ENCODE peak calls at places on chromosomes 3 and 15, in eight cellular contexts. One of them, this sample, is unnamed.

GRCh38 chr15:62307551-62307950 is 142.5 kb upstream of the C2CD4B start:
- DNase-seq in testis: no peak
- DNase-seq in IMR-90: peak
- DNase-seq in uterus: no peak
- DNase-seq in esophagus squamous epithelium: no peak
- DNase-seq in transverse colon: no peak
- DNase-seq in HepG2: no peak
- DNase-seq in heart left ventricle: no peak
- DNase-seq in this sample: no peak

GRCh38 chr15:53114960-53115359 is 324.8 kb upstream of the ONECUT1 start:
- DNase-seq in testis: no peak
- DNase-seq in IMR-90: no peak
- DNase-seq in uterus: no peak
- DNase-seq in esophagus squamous epithelium: no peak
- DNase-seq in transverse colon: peak
- DNase-seq in HepG2: peak
- DNase-seq in heart left ventricle: no peak
- DNase-seq in this sample: no peak

GRCh38 chr3:81788650-81789049 is 27.2 kb upstream of the GBE1 start:
- DNase-seq in testis: no peak
- DNase-seq in IMR-90: no peak
- DNase-seq in uterus: no peak
- DNase-seq in esophagus squamous epithelium: no peak
- DNase-seq in transverse colon: no peak
- DNase-seq in HepG2: no peak
- DNase-seq in heart left ventricle: no peak
- DNase-seq in this sample: no peak

GRCh38 chr15:68420186-68420684 is 11.7 kb downstream of the ITGA11 start:
- DNase-seq in testis: peak
- DNase-seq in IMR-90: no peak
- DNase-seq in uterus: peak
- DNase-seq in esophagus squamous epithelium: no peak
- DNase-seq in transverse colon: no peak
- DNase-seq in HepG2: peak
- DNase-seq in heart left ventricle: peak
- DNase-seq in this sample: peak

GRCh38 chr15:64209680-64210334 is 47.0 kb upstream of the PPIB start:
- DNase-seq in testis: no peak
- DNase-seq in IMR-90: peak
- DNase-seq in uterus: no peak
- DNase-seq in esophagus squamous epithelium: no peak
- DNase-seq in transverse colon: no peak
- DNase-seq in HepG2: peak
- DNase-seq in heart left ventricle: no peak
- DNase-seq in this sample: no peak

GRCh38 chr3:52204337-52205073 is 6.5 kb downstream of the ALAS1 start:
- DNase-seq in testis: no peak
- DNase-seq in IMR-90: peak
- DNase-seq in uterus: no peak
- DNase-seq in esophagus squamous epithelium: no peak
- DNase-seq in transverse colon: peak
- DNase-seq in HepG2: peak
- DNase-seq in heart left ventricle: no peak
- DNase-seq in this sample: no peak

GRCh38 chr3:51718547-51719412 is 11.9 kb downstream of the GRM2 start:
- DNase-seq in testis: peak
- DNase-seq in IMR-90: peak
- DNase-seq in uterus: no peak
- DNase-seq in esophagus squamous epithelium: no peak
- DNase-seq in transverse colon: peak
- DNase-seq in HepG2: peak
- DNase-seq in heart left ventricle: peak
- DNase-seq in this sample: peak

GRCh38 chr15:59360305-59360704 is 12.4 kb downstream of the MYO1E start:
- DNase-seq in testis: no peak
- DNase-seq in IMR-90: no peak
- DNase-seq in uterus: no peak
- DNase-seq in esophagus squamous epithelium: no peak
- DNase-seq in transverse colon: no peak
- DNase-seq in HepG2: no peak
- DNase-seq in heart left ventricle: no peak
- DNase-seq in this sample: no peak

GRCh38 chr3:146502887-146503458 is 33.6 kb upstream of the PLSCR2 start:
- DNase-seq in testis: no peak
- DNase-seq in IMR-90: peak
- DNase-seq in uterus: no peak
- DNase-seq in esophagus squamous epithelium: no peak
- DNase-seq in transverse colon: no peak
- DNase-seq in HepG2: no peak
- DNase-seq in heart left ventricle: no peak
- DNase-seq in this sample: no peak

GRCh38 chr3:62131620-62132019 is 241.7 kb downstream of the FEZF2 start:
- DNase-seq in testis: no peak
- DNase-seq in IMR-90: peak
- DNase-seq in uterus: no peak
- DNase-seq in esophagus squamous epithelium: no peak
- DNase-seq in transverse colon: no peak
- DNase-seq in HepG2: no peak
- DNase-seq in heart left ventricle: no peak
- DNase-seq in this sample: no peak

GRCh38 chr3:142209655-142210054 is 15.7 kb downstream of the GK5 start:
- DNase-seq in testis: peak
- DNase-seq in IMR-90: peak
- DNase-seq in uterus: peak
- DNase-seq in esophagus squamous epithelium: no peak
- DNase-seq in transverse colon: no peak
- DNase-seq in HepG2: no peak
- DNase-seq in heart left ventricle: no peak
- DNase-seq in this sample: peak

GRCh38 chr15:77731945-77732344 is 99.2 kb upstream of the LINGO1 start:
- DNase-seq in testis: no peak
- DNase-seq in IMR-90: no peak
- DNase-seq in uterus: no peak
- DNase-seq in esophagus squamous epithelium: no peak
- DNase-seq in transverse colon: no peak
- DNase-seq in HepG2: no peak
- DNase-seq in heart left ventricle: no peak
- DNase-seq in this sample: no peak

GRCh38 chr3:133488785-133489367 is 84.6 kb upstream of the CDV3 start:
- DNase-seq in testis: no peak
- DNase-seq in IMR-90: peak
- DNase-seq in uterus: no peak
- DNase-seq in esophagus squamous epithelium: no peak
- DNase-seq in transverse colon: no peak
- DNase-seq in HepG2: peak
- DNase-seq in heart left ventricle: no peak
- DNase-seq in this sample: no peak

GRCh38 chr3:120645083-120645800 is 36.8 kb downstream of the HGD start:
- DNase-seq in testis: no peak
- DNase-seq in IMR-90: peak
- DNase-seq in uterus: no peak
- DNase-seq in esophagus squamous epithelium: no peak
- DNase-seq in transverse colon: no peak
- DNase-seq in HepG2: no peak
- DNase-seq in heart left ventricle: no peak
- DNase-seq in this sample: no peak

GRCh38 chr3:153970735-153971347 is 150.3 kb upstream of the ARHGEF26 start:
- DNase-seq in testis: no peak
- DNase-seq in IMR-90: peak
- DNase-seq in uterus: no peak
- DNase-seq in esophagus squamous epithelium: no peak
- DNase-seq in transverse colon: no peak
- DNase-seq in HepG2: no peak
- DNase-seq in heart left ventricle: no peak
- DNase-seq in this sample: no peak

GRCh38 chr15:88302373-88302772 is 45.8 kb upstream of the NTRK3 start:
- DNase-seq in testis: no peak
- DNase-seq in IMR-90: no peak
- DNase-seq in uterus: no peak
- DNase-seq in esophagus squamous epithelium: no peak
- DNase-seq in transverse colon: no peak
- DNase-seq in HepG2: no peak
- DNase-seq in heart left ventricle: no peak
- DNase-seq in this sample: no peak

GRCh38 chr3:72338942-72339749 is 509.1 kb downstream of the SHQ1 start:
- DNase-seq in testis: no peak
- DNase-seq in IMR-90: peak
- DNase-seq in uterus: peak
- DNase-seq in esophagus squamous epithelium: no peak
- DNase-seq in transverse colon: no peak
- DNase-seq in HepG2: peak
- DNase-seq in heart left ventricle: no peak
- DNase-seq in this sample: no peak

GRCh38 chr3:43690400-43691119 is at the start of gene ABHD5:
- DNase-seq in testis: peak
- DNase-seq in IMR-90: peak
- DNase-seq in uterus: peak
- DNase-seq in esophagus squamous epithelium: peak
- DNase-seq in transverse colon: peak
- DNase-seq in HepG2: peak
- DNase-seq in heart left ventricle: peak
- DNase-seq in this sample: peak
- TF ChIP-seq POLR2A in testis: peak
- TF ChIP-seq POLR2A in IMR-90: peak
- TF ChIP-seq POLR2A in uterus: peak
- TF ChIP-seq POLR2A in esophagus squamous epithelium: peak
- TF ChIP-seq POLR2A in transverse colon: peak
- TF ChIP-seq POLR2A in HepG2: peak
- TF ChIP-seq POLR2A in heart left ventricle: peak
- TF ChIP-seq POLR2A in this sample: peak

DNA sequence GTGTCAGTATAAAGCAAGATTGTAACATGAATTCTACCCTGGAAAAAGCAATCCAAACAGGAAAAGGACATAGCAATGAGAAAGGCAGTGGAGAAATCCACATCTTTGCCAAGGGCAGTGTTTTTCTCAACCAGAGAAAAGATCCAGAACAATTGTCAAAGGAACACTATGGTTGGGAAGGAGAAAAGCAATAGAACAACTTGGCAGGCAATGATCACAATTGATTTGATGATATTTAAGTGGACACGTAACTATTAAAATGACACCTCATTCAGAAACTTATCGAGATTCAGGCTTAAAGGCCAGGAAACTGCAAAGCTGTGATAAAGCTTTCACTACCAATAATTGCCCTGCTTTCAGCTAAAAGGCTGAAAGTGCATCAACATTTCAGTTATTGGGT is 271.2 kb downstream of the DIPK2A start:
- DNase-seq in testis: no peak
- DNase-seq in IMR-90: no peak
- DNase-seq in uterus: no peak
- DNase-seq in esophagus squamous epithelium: no peak
- DNase-seq in transverse colon: no peak
- DNase-seq in HepG2: no peak
- DNase-seq in heart left ventricle: no peak
- DNase-seq in this sample: no peak
- TF ChIP-seq POLR2A in testis: no peak
- TF ChIP-seq POLR2A in IMR-90: no peak
- TF ChIP-seq POLR2A in uterus: no peak
- TF ChIP-seq POLR2A in esophagus squamous epithelium: no peak
- TF ChIP-seq POLR2A in transverse colon: no peak
- TF ChIP-seq POLR2A in HepG2: no peak
- TF ChIP-seq POLR2A in heart left ventricle: no peak
- TF ChIP-seq POLR2A in this sample: no peak

GRCh38 chr3:63911395-63911900 is 735 bp downstream of the SCAANT1 start:
- DNase-seq in testis: no peak
- DNase-seq in IMR-90: no peak
- DNase-seq in uterus: no peak
- DNase-seq in esophagus squamous epithelium: no peak
- DNase-seq in transverse colon: no peak
- DNase-seq in HepG2: no peak
- DNase-seq in heart left ventricle: no peak
- DNase-seq in this sample: no peak

GRCh38 chr3:63914312-63914711 is 2.1 kb upstream of the SCAANT1 start:
- DNase-seq in testis: peak
- DNase-seq in IMR-90: peak
- DNase-seq in uterus: peak
- DNase-seq in esophagus squamous epithelium: no peak
- DNase-seq in transverse colon: peak
- DNase-seq in HepG2: no peak
- DNase-seq in heart left ventricle: no peak
- DNase-seq in this sample: peak

GRCh38 chr3:63910873-63911272 is 1.3 kb downstream of the SCAANT1 start:
- DNase-seq in testis: no peak
- DNase-seq in IMR-90: peak
- DNase-seq in uterus: no peak
- DNase-seq in esophagus squamous epithelium: no peak
- DNase-seq in transverse colon: no peak
- DNase-seq in HepG2: peak
- DNase-seq in heart left ventricle: no peak
- DNase-seq in this sample: no peak

GRCh38 chr3:63912768-63913588 is 795 bp upstream of the SCAANT1 start:
- DNase-seq in testis: peak
- DNase-seq in IMR-90: peak
- DNase-seq in uterus: peak
- DNase-seq in esophagus squamous epithelium: no peak
- DNase-seq in transverse colon: peak
- DNase-seq in HepG2: peak
- DNase-seq in heart left ventricle: peak
- DNase-seq in this sample: peak

DNA sequence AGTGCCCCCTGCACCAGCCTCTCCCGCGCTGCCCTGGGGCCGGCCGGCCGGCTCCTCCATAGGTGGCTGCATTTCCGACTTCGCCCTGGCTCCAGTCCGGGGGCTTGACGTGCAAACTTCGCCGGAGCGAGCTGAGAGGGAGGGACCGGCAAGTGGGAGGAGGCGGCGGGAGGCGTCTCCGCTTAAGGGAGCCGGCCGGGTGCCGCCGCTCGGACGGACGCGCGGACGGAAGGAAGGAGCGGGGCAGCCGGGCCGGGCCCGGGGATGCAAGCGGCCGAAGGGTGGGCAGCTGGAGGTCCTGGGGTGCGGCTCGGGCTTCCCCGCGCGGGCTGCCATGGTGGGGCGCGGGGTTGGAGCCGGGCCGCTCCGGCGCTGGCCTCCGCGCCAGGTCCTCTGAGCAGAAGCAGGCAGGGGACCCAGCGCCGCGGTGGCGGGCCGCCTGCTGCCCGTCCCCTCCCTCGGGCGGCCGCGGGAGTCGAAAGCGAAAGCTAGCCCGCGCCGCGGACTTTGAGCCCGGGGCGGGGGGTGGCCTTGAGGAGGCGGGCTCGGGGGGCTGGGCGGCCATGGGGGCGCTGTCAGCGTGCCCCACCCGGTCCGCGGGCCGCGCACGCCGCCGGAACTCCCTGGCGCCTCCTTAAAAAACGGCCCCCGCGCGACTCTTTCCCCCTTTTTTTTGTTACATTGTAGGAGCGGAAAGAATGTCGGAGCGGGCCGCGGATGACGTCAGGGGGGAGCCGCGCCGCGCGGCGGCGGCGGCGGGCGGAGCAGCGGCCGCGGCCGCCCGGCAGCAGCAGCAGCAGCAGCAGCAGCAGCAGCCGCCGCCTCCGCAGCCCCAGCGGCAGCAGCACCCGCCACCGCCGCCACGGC is at the start of gene SCAANT1:
- DNase-seq in testis: peak
- DNase-seq in IMR-90: peak
- DNase-seq in uterus: peak
- DNase-seq in esophagus squamous epithelium: peak
- DNase-seq in transverse colon: peak
- DNase-seq in HepG2: peak
- DNase-seq in heart left ventricle: peak
- DNase-seq in this sample: peak
- TF ChIP-seq POLR2A in testis: no peak
- TF ChIP-seq POLR2A in IMR-90: peak
- TF ChIP-seq POLR2A in uterus: peak
- TF ChIP-seq POLR2A in esophagus squamous epithelium: peak
- TF ChIP-seq POLR2A in transverse colon: peak
- TF ChIP-seq POLR2A in HepG2: peak
- TF ChIP-seq POLR2A in heart left ventricle: peak
- TF ChIP-seq POLR2A in this sample: no peak

GRCh38 chr15:85840079-85840801 is 45.5 kb upstream of the KLHL25 start:
- DNase-seq in testis: peak
- DNase-seq in IMR-90: peak
- DNase-seq in uterus: peak
- DNase-seq in esophagus squamous epithelium: no peak
- DNase-seq in transverse colon: peak
- DNase-seq in HepG2: peak
- DNase-seq in heart left ventricle: peak
- DNase-seq in this sample: peak
- TF ChIP-seq POLR2A in testis: no peak
- TF ChIP-seq POLR2A in IMR-90: no peak
- TF ChIP-seq POLR2A in uterus: no peak
- TF ChIP-seq POLR2A in esophagus squamous epithelium: no peak
- TF ChIP-seq POLR2A in transverse colon: peak
- TF ChIP-seq POLR2A in HepG2: no peak
- TF ChIP-seq POLR2A in heart left ventricle: no peak
- TF ChIP-seq POLR2A in this sample: no peak